ENCODE peak calls at places on chromosomes 4 and X, in four cellular contexts. Q is K562, G is H9, W is esophagus squamous epithelium. A is an unnamed sample.

GRCh38 chrX:12026481-12026880 is 111.8 kb upstream of the FRMPD4 start:
- DNase-seq in Q (no peak), G (no peak), W (no peak), A (no peak)

GRCh38 chrX:123959281-123960063 is 2.0 kb upstream of the STAG2 start:
- DNase-seq in Q (peak; percentile 40), G (no peak), W (no peak), A (no peak)

GRCh38 chr4:14368391-14368790 is 633.9 kb upstream of the CPEB2 start:
- DNase-seq in Q (no peak), G (no peak), W (no peak), A (no peak)

GRCh38 chr4:184281231-184282139 is 63.8 kb upstream of the ENPP6 start:
- DNase-seq in Q (no peak), G (peak; percentile 9), W (no peak), A (no peak)

GRCh38 chrX:43661521-43662240 is 5.6 kb downstream of the MAOA start:
- DNase-seq in Q (no peak), G (no peak), W (no peak), A (no peak)

GRCh38 chr4:11312389-11312788 is 116.3 kb downstream of the HS3ST1 start:
- DNase-seq in Q (no peak), G (no peak), W (no peak), A (no peak)

GRCh38 chrX:68878977-68879376 is 50.2 kb downstream of the EFNB1 start:
- DNase-seq in Q (no peak), G (no peak), W (no peak), A (no peak)

GRCh38 chr4:52588097-52588496 is 71.0 kb downstream of the USP46 start:
- DNase-seq in Q (peak; percentile 51), G (peak; percentile 73), W (no peak), A (peak; percentile 88)

GRCh38 chrX:30577362-30577961 is at the start of gene TASL:
- DNase-seq in Q (no peak), G (no peak), W (no peak), A (no peak)

GRCh38 chr4:102761478-102761790 is 666 bp upstream of the MANBA start:
- DNase-seq in Q (no peak), G (no peak), W (no peak), A (no peak)

GRCh38 chr4:94406668-94407437 is 44.9 kb upstream of the PDLIM5 start:
- DNase-seq in Q (peak; percentile 54), G (peak; percentile 51), W (no peak), A (peak; percentile 80)

GRCh38 chrX:21574793-21575192 is 83.3 kb downstream of the KLHL34 start:
- DNase-seq in Q (no peak), G (no peak), W (no peak), A (no peak)

GRCh38 chrX:149568701-149569296 is 18.5 kb downstream of the MAGEA9B start:
- DNase-seq in Q (no peak), G (no peak), W (no peak), A (peak; percentile 10)

GRCh38 chr4:90545380-90545779 is 418.2 kb downstream of the CCSER1 start:
- DNase-seq in Q (no peak), G (no peak), W (no peak), A (no peak)

GRCh38 chrX:68650491-68650890 is 3.0 kb downstream of the STARD8 start:
- DNase-seq in Q (no peak), G (no peak), W (no peak), A (no peak)

GRCh38 chr4:18932940-18933339 is 911.4 kb upstream of the LCORL start:
- DNase-seq in Q (no peak), G (no peak), W (no peak), A (no peak)

GRCh38 chrX:12693754-12694153 is 97.5 kb upstream of the PRPS2 start:
- DNase-seq in Q (no peak), G (no peak), W (no peak), A (no peak)

GRCh38 chr4:82790060-82790660 is 8.4 kb downstream of the SCD5 start:
- DNase-seq in Q (no peak), G (peak; percentile 13), W (no peak), A (peak; percentile 45)

GRCh38 chrX:38271154-38271716 is 50.6 kb upstream of the SRPX start:
- DNase-seq in Q (no peak), G (no peak), W (no peak), A (no peak)

GRCh38 chr4:78056265-78057129 is 626 bp upstream of the FRAS1 start:
- DNase-seq in Q (peak; percentile 23), G (peak; percentile 90), W (no peak), A (peak; percentile 94)

GRCh38 chrX:42219231-42219630 is 295.9 kb upstream of the CASK start:
- DNase-seq in Q (no peak), G (no peak), W (no peak), A (no peak)

GRCh38 chr4:38236003-38236402 is 275.8 kb downstream of the PTTG2 start:
- DNase-seq in Q (no peak), G (no peak), W (no peak), A (no peak)

GRCh38 chr4:6142935-6143602 is 57.3 kb downstream of the JAKMIP1 start:
- DNase-seq in Q (no peak), G (no peak), W (no peak), A (no peak)

GRCh38 chr4:37623125-37623524 is 63.1 kb downstream of the RELL1 start:
- DNase-seq in Q (no peak), G (no peak), W (no peak), A (no peak)

GRCh38 chr4:8547912-8548730 is 32.1 kb upstream of the GPR78 start:
- DNase-seq in Q (no peak), G (no peak), W (no peak), A (peak; percentile 45)

GRCh38 chrX:77446029-77446585 is 1.1 kb upstream of the FGF16 start:
- DNase-seq in Q (no peak), G (peak; percentile 60), W (no peak), A (peak; percentile 83)

GRCh38 chr4:163462556-163462955 is 11.0 kb downstream of the TKTL2 start:
- DNase-seq in Q (no peak), G (no peak), W (no peak), A (no peak)

GRCh38 chrX:66016905-66017658 is 22.8 kb downstream of the VSIG4 start:
- DNase-seq in Q (no peak), G (no peak), W (no peak), A (no peak)

GRCh38 chr4:84964995-84965557 is 1.4 kb downstream of the WDFY3 start:
- DNase-seq in Q (no peak), G (no peak), W (no peak), A (no peak)

GRCh38 chr4:184369871-184370270 is 104.5 kb downstream of the IRF2 start:
- DNase-seq in Q (no peak), G (no peak), W (no peak), A (no peak)

DNA sequence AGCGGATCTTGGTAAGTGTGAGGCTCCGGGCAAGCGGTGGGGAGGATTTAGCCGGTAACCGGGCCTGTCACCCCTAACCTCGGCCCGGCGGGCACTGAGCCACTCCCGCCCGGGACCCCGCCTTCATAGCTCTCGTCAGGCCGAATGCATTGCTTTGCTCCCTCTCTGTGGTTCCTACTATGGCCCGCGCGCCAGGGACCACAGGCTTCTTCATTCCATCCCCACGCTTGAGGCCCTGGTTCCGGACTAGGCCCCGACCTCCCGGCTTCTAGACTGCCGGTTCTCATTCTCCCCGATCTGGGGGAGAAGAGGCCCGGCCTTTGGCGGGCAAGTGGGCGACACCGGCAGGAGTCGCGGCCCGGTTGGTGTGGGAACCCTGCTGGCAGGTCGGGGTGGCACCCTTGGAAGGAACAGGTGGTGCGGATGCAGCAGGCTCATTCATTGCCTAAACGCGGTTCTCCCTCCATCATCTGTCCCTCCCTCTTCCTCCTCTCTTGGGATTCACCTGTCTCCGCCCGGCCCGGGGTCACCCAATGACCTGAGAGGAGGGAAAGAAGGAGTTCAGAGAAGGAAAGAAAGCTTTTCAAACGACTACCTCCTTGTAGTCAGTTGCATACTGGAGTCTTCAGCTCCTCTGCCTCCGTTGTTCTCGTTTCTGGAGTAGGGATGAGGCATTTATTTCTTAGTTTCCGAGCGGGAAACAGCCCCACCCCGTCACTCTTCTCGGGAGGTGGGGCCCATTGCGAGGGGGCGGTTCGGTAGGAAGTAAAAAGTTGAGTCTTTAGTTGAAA is at the start of gene NDUFC1:
- DNase-seq in Q (peak; percentile 52), G (peak; percentile 61), W (no peak), A (peak; percentile 86)
- TF ChIP-seq CTCF in Q (peak; percentile 6), G (no peak), W (peak; percentile 38), A (peak; percentile 48)

GRCh38 chrX:13695601-13696115 is 6.7 kb downstream of the RAB9A start:
- DNase-seq in Q (no peak), G (no peak), W (no peak), A (no peak)

GRCh38 chrX:13693341-13693871 is 4.5 kb downstream of the RAB9A start:
- DNase-seq in Q (no peak), G (no peak), W (no peak), A (peak; percentile 54)

GRCh38 chrX:13692771-13693231 is 3.9 kb downstream of the RAB9A start:
- DNase-seq in Q (no peak), G (no peak), W (no peak), A (no peak)

GRCh38 chrX:13694359-13694758 is 5.4 kb downstream of the RAB9A start:
- DNase-seq in Q (no peak), G (no peak), W (no peak), A (no peak)

GRCh38 chrX:13694983-13695382 is 6.1 kb downstream of the RAB9A start:
- DNase-seq in Q (no peak), G (no peak), W (no peak), A (no peak)
- H3K27ac ChIP-seq in Q (no peak overlapping the region), G (no peak overlapping the region), W (no peak overlapping the region), A (no peak overlapping the region)

DNA sequence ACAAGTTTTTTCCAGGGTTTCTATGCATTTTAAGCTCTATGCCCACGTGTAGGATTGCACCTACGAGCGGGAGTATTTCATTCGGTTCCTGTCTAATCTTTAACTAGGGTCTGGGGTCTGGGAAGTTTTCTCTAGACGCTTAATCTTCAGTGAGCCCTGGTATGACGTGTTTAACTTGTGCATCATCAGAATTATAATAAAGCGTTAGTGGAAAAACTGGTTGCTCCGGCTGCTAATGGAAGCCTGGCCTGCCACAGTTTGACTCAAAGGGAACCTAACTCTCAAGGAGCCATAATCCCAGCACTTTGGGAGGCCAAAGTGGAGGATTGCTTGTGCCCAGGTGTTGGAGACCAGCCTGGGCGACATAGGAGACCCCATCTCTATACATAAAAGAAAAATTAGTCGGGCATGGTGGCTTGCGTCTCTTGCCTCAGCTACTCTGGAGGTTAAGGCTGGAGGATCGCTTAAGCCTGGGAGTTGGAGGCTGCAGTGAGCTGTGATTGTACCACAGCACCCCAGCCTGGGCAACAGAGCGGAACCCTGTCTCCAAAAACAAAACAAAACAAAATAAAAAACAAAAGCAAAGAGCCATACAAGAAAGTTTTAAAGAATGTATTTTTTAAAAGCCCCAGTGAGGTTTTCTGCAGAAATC is 30.2 kb downstream of the ARSD start:
- DNase-seq in Q (no peak), G (no peak), W (no peak), A (peak; percentile 38)
- TF ChIP-seq CTCF in Q (no peak), G (no peak), W (no peak), A (no peak)

GRCh38 chr4:172760512-172760911 is 408.1 kb upstream of the GALNT7 start:
- DNase-seq in Q (no peak), G (no peak), W (no peak), A (no peak)
- H3K27ac ChIP-seq in Q (no peak overlapping the region), G (no peak overlapping the region), W (no peak overlapping the region), A (no peak overlapping the region)

DNA sequence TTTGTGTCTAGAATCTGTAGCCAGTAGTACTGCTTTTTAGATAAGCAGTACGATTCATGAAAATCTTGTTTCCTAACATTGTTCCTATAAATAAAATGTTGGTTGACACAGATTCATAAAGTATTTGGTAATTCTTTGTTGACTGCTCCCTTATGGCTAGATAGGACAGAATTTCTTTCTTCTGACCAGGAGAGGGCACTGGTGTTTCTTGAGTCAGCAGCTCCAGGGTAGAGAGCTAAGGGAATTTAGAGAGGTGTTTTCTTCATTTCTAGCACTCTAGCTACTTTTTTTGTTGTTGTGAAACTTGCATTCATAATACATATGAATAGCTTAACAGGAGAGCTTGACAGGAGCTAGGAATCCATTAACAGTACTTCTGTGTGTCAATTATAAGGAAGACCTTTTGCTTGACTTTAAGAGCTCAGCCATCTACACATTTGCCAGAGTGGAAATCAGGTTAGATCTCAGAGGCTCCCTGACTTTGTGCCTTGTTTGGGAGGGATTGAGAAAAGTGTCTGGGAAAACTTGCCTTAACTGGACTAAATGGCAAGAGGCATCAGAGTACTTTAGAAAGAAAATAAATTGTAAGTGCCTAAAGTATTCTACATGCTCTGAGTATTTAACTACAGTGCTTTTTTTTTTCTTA is 756.1 kb downstream of the SH3BGRL start:
- DNase-seq in Q (no peak), G (no peak), W (no peak), A (no peak)
- TF ChIP-seq CTCF in Q (no peak), G (peak; percentile 52), W (peak; percentile 25), A (peak; percentile 44)

A was measured in endodermal cell.